ENCODE peak calls at places on chromosome 1, in six cellular contexts. E, S, P, A, C and Y are unnamed samples.
A peak's percentile ranks its signal among the peaks of the same experiment; 100 is the strongest.

GRCh38 chr1:72051538-72051937 is 230.8 kb downstream of the NEGR1 start:
- DNase-seq in A (no peak), C (no peak), S (peak; percentile 15), P (no peak), E (no peak), Y (no peak)

GRCh38 chr1:89952021-89952995 is 42.6 kb upstream of the ZNF326 start:
- DNase-seq in A (no peak), S (peak; percentile 81), E (no peak), C (no peak), P (peak; percentile 48), Y (no peak)

GRCh38 chr1:77857557-77857956 is 30.9 kb upstream of the NEXN start:
- DNase-seq in C (no peak), E (no peak), A (no peak), S (peak; percentile 48), P (peak; percentile 71), Y (no peak)

GRCh38 chr1:241518447-241519307 is 878 bp downstream of the FH start:
- DNase-seq in A (peak; percentile 0), P (peak; percentile 19), S (peak; percentile 72), E (peak; percentile 40), C (peak; percentile 13), Y (no peak)

GRCh38 chr1:77847621-77848080 is 40.8 kb upstream of the NEXN start:
- DNase-seq in A (no peak), E (no peak), C (no peak), P (no peak), S (no peak), Y (no peak)

GRCh38 chr1:3902546-3902945 is 2.5 kb upstream of the C1orf174 start:
- DNase-seq in P (no peak), S (peak; percentile 36), C (no peak), A (no peak), E (no peak), Y (no peak)

GRCh38 chr1:86068841-86069756 is 87.5 kb downstream of the COL24A1 start:
- DNase-seq in P (peak; percentile 20), E (no peak), S (no peak), C (no peak), A (no peak), Y (no peak)

GRCh38 chr1:113783254-113784103 is 24.2 kb upstream of the PHTF1 start:
- DNase-seq in C (no peak), E (no peak), P (peak; percentile 78), S (peak; percentile 63), A (peak; percentile 22), Y (no peak)

GRCh38 chr1:206012086-206012859 is 9.1 kb upstream of the RAB7B start:
- DNase-seq in E (no peak), C (no peak), A (no peak), S (no peak), P (no peak), Y (peak; percentile 40)
- H3K4me3 ChIP-seq in E (no peak overlapping the region), C (no peak overlapping the region), A (no peak overlapping the region), S (no peak overlapping the region), P (no peak overlapping the region), Y (no peak overlapping the region)

GRCh38 chr1:40668769-40669525 is 3.5 kb upstream of the RIMS3 start:
- DNase-seq in E (peak; percentile 73), S (peak; percentile 74), C (peak; percentile 63), P (peak; percentile 74), A (peak; percentile 62), Y (peak; percentile 89)
- H3K4me3 ChIP-seq in E (no peak overlapping the region), S (no peak overlapping the region), C (no peak overlapping the region), P (no peak overlapping the region), A (peak overlapping the region; percentile 45), Y (no peak overlapping the region)

GRCh38 chr1:31006760-31007159 is 58.8 kb downstream of the PUM1 start:
- DNase-seq in P (no peak), S (no peak), E (no peak), A (no peak), C (no peak), Y (no peak)
- H3K4me3 ChIP-seq in P (no peak overlapping the region), S (peak overlapping the region; percentile 54), E (no peak overlapping the region), A (no peak overlapping the region), C (no peak overlapping the region), Y (no peak overlapping the region)

DNA sequence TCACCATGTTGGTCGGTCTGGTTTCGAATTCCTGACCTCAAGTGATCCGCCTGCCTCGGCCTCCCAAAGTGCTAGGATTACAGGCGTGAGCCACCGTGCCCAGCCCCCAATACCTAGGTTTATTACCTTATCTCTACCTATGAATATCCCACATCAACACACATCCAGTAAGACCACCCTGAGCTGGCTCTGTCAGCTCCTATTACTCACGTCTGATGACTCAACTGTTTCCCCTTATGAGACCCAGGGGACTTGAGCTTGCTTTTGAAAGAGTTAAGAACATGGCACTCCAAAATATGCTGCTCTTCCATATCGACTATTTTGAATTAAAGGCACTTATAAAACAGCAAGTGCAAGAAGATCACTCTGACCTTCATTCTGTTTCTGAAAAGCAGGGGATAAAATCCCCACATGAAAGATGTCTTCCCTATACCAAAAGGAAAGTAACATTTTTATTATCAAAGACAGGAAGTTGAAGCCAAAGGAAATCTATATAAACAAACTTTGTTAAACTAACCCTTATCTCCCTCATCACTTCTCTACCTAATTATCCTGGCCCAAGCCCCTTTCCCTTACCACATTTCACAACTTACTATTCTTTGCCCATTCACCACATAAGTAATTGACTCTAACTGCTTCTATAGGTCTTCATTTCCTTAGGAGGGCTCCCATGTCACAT is 41.3 kb upstream of the OSBPL9 start:
- DNase-seq in P (peak; percentile 75), A (no peak), E (peak; percentile 76), S (peak; percentile 52), C (no peak), Y (no peak)
- H3K4me3 ChIP-seq in P (no peak overlapping the region), A (no peak overlapping the region), E (no peak overlapping the region), S (no peak overlapping the region), C (no peak overlapping the region), Y (no peak overlapping the region)

DNA sequence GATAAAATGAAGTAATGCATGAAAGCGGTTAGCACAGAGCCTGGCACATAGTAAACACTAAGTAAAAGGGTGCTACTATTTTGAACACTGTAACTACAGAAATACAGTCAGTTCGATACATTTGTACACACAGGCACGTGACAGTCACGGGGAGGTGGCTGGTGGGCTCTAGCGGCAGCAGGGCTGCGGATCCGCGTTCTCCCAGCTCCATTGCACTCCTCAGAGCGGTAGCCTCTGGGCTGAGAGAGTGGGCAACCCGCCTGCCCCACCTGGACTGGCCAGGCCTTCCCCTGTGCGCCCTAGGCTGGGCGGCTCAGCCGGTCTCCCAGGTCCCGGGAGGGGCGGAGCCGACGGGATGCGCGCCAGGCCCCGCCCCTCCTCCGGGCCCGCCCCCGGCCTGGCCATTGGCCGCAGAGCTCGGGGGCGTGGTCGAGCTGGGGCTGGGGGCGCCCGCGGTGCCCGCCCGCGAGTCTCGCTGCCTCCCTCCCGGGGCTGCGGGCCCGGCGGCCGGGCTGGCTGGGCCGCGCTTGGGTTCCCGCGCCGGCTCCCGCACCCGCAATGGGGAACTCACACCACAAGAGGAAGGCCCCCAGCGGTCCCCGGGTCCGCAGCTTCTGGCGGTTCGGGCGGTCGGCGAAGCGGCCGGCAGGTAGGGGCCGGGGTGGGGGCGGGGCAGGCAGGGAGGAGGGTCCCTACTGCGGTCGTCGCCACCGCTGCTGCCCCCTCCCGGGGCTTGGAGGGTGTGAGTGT is 51.1 kb upstream of the SYNC start:
- DNase-seq in C (peak; percentile 88), S (peak; percentile 78), A (peak; percentile 58), P (peak; percentile 66), E (no peak), Y (peak; percentile 100)
- H3K4me3 ChIP-seq in C (peak overlapping the region; percentile 90), S (peak overlapping the region; percentile 74), A (peak overlapping the region; percentile 50), P (peak overlapping the region; percentile 56), E (peak overlapping the region; percentile 44), Y (peak overlapping the region; percentile 90)

GRCh38 chr1:11284784-11285183 is 11.8 kb downstream of the UBIAD1 start:
- DNase-seq in P (no peak), S (no peak), C (no peak), A (no peak), E (no peak), Y (no peak)
- H3K4me3 ChIP-seq in P (no peak overlapping the region), S (no peak overlapping the region), C (no peak overlapping the region), A (no peak overlapping the region), E (no peak overlapping the region), Y (no peak overlapping the region)